ENCODE peak calls at places on chromosomes 3 and 15, in four cellular contexts. H is H1, I is Karpas-422, Z is GM23338. F is an unnamed sample.

GRCh38 chr3:148758303-148758884 is 60.7 kb downstream of the AGTR1 start:
- DNase-seq in H (no peak), I (no peak), Z (no peak), F (no peak)

GRCh38 chr15:77295446-77295845 is 124.5 kb downstream of the PEAK1 start:
- DNase-seq in H (no peak), I (no peak), Z (no peak), F (no peak)

GRCh38 chr15:30922469-30923311 is 19.0 kb downstream of the FAN1 start:
- DNase-seq in H (peak; percentile 58), I (no peak), Z (peak; percentile 96), F (no peak)

GRCh38 chr15:44554934-44555723 is 18.2 kb downstream of the EIF3J start:
- DNase-seq in H (no peak), I (no peak), Z (no peak), F (no peak)

GRCh38 chr15:44710236-44711088 is 661 bp downstream of the PATL2 start:
- DNase-seq in H (no peak), I (peak; percentile 87), Z (peak; percentile 40), F (peak; percentile 76)

GRCh38 chr15:82854554-82854953 is 45.1 kb downstream of the WHAMM start:
- DNase-seq in H (no peak), I (no peak), Z (no peak), F (no peak)

GRCh38 chr15:35117508-35118280 is 32.6 kb upstream of the NANOGP8 start:
- DNase-seq in H (no peak), I (no peak), Z (no peak), F (no peak)

GRCh38 chr15:40272713-40273056 is 10.2 kb downstream of the ANKRD63 start:
- DNase-seq in H (no peak), I (peak; percentile 60), Z (no peak), F (peak; percentile 35)

GRCh38 chr3:40895109-40895508 is 304.2 kb upstream of the CTNNB1 start:
- DNase-seq in H (no peak), I (no peak), Z (no peak), F (no peak)

GRCh38 chr3:52714335-52715302 is 8.7 kb downstream of the SPCS1 start:
- DNase-seq in H (peak; percentile 96), I (no peak), Z (peak; percentile 95), F (no peak)

GRCh38 chr3:125079675-125080045 is 23.9 kb upstream of the HEG1 start:
- DNase-seq in H (no peak), I (no peak), Z (no peak), F (no peak)

GRCh38 chr15:70018646-70019600 is 78.8 kb downstream of the TLE3 start:
- DNase-seq in H (no peak), I (no peak), Z (no peak), F (peak; percentile 83)

GRCh38 chr3:149332781-149333517 is 487 bp downstream of the TM4SF18 start:
- DNase-seq in H (no peak), I (no peak), Z (peak; percentile 13), F (no peak)

GRCh38 chr3:69749461-69749860 is 10.2 kb downstream of the MITF start:
- DNase-seq in H (no peak), I (no peak), Z (no peak), F (no peak)

GRCh38 chr3:23764407-23764806 is 41.3 kb upstream of the UBE2E1 start:
- DNase-seq in H (no peak), I (no peak), Z (no peak), F (no peak)

GRCh38 chr15:45638641-45639040 is 3.8 kb downstream of the SQOR start:
- DNase-seq in H (no peak), I (no peak), Z (no peak), F (no peak)

GRCh38 chr3:111715911-111716523 is 120.9 kb upstream of the ZBED2 start:
- DNase-seq in H (peak; percentile 59), I (peak; percentile 64), Z (peak; percentile 57), F (peak; percentile 58)

GRCh38 chr15:86624261-86625036 is 544.8 kb downstream of the AGBL1 start:
- DNase-seq in H (peak; percentile 58), I (peak; percentile 51), Z (peak; percentile 86), F (peak; percentile 1)

GRCh38 chr3:170896781-170897180 is 11.7 kb downstream of the EIF5A2 start:
- DNase-seq in H (no peak), I (no peak), Z (no peak), F (no peak)

GRCh38 chr3:196274585-196274984 is 12.9 kb downstream of the PCYT1A start:
- DNase-seq in H (no peak), I (peak; percentile 91), Z (no peak), F (no peak)

GRCh38 chr3:13301295-13301987 is 118.7 kb downstream of the NUP210 start:
- DNase-seq in H (peak; percentile 74), I (peak; percentile 89), Z (peak; percentile 95), F (no peak)

GRCh38 chr3:2783261-2783660 is 326.9 kb downstream of the IL5RA start:
- DNase-seq in H (no peak), I (no peak), Z (peak; percentile 9), F (no peak)

GRCh38 chr15:93943607-93944006 is 287.8 kb upstream of the MCTP2 start:
- DNase-seq in H (no peak), I (no peak), Z (no peak), F (no peak)

GRCh38 chr15:90638963-90639362 is 78.2 kb upstream of the BLM start:
- DNase-seq in H (no peak), I (no peak), Z (no peak), F (no peak)

GRCh38 chr3:124731760-124732159 is 1.5 kb downstream of the UMPS start:
- DNase-seq in H (no peak), I (no peak), Z (no peak), F (no peak)

GRCh38 chr15:90780916-90781315 is 63.8 kb downstream of the BLM start:
- DNase-seq in H (no peak), I (no peak), Z (no peak), F (peak; percentile 69)

GRCh38 chr15:79244876-79245275 is 37.6 kb upstream of the ANKRD34C start:
- DNase-seq in H (no peak), I (no peak), Z (no peak), F (no peak)

GRCh38 chr3:87733671-87734367 is 325.0 kb downstream of the CGGBP1 start:
- DNase-seq in H (no peak), I (no peak), Z (peak; percentile 81), F (no peak)

GRCh38 chr3:14405120-14405885 is 2.9 kb downstream of the SLC6A6 start:
- DNase-seq in H (no peak), I (no peak), Z (no peak), F (no peak)

GRCh38 chr3:14407203-14407602 is 4.8 kb downstream of the SLC6A6 start:
- DNase-seq in H (no peak), I (peak; percentile 58), Z (no peak), F (peak; percentile 74)

GRCh38 chr3:14406762-14407161 is 4.4 kb downstream of the SLC6A6 start:
- DNase-seq in H (no peak), I (no peak), Z (no peak), F (no peak)

GRCh38 chr3:14405886-14406238 is 3.5 kb downstream of the SLC6A6 start:
- DNase-seq in H (no peak), I (no peak), Z (no peak), F (no peak)

DNA sequence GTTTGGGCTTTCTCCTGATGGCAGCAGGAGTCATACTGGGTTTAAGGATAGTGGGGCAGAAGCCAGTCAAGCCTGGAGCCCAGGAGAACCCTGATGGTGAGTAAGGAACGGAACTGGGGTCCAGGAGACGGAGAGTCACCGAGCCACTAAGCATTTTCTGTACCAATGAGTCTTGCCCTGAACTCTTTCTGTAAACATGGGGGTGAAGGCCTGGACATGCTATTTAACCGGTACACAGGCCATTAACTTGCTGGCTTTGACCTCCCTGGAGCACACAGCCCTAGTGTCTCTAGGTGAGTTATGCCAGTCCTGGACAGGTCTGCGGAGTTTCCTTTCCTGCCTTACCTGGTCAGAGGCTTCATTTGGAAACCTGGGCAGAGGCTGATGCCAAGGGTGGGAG is 3.9 kb downstream of the SLC6A6 start:
- DNase-seq in H (no peak), I (no peak), Z (no peak), F (no peak)
- H4K20me1 ChIP-seq in H (peaks cover 43% of the 10 kb centered on the region), I (peaks cover 44% of the 10 kb centered on the region), Z (peaks cover 54% of the 10 kb centered on the region), F (peaks cover 42% of the 10 kb centered on the region)

GRCh38 chr15:76071816-76072215 is 12.0 kb downstream of the TMEM266 start:
- DNase-seq in H (no peak), I (no peak), Z (no peak), F (no peak)

GRCh38 chr15:76075060-76075459 is 15.3 kb downstream of the TMEM266 start:
- DNase-seq in H (no peak), I (no peak), Z (no peak), F (no peak)

GRCh38 chr15:76078285-76078863 is 18.6 kb downstream of the TMEM266 start:
- DNase-seq in H (no peak), I (no peak), Z (no peak), F (no peak)

GRCh38 chr15:76073554-76073953 is 13.8 kb downstream of the TMEM266 start:
- DNase-seq in H (no peak), I (no peak), Z (no peak), F (no peak)
- H3K4me3 ChIP-seq in H (no peak overlapping the region), I (no peak overlapping the region), Z (no peak overlapping the region), F (no peak overlapping the region)

DNA sequence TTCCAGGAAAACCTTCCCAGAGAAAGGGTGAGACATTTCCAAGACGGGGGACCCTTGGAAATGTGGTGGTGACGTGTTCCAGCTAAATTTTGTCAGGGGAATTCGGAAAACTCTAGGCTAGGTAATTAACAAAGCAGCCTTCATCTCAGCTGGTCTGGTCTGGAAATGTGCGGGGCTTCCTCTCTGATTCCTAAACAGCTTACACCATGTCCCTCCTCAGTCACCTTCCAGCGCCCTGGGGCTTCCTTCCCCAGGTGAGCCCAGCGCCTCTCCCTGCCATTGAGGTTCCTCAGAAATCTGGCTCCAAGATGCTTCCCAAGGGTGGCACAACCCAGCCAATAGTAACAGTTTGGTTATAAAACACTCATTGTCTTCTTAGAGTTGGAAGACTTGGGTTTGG is 571 bp downstream of the ACAD9 start:
- DNase-seq in H (no peak), I (peak; percentile 49), Z (no peak), F (peak; percentile 25)
- H4K20me1 ChIP-seq in H (peaks cover 3% of the 10 kb centered on the region), I (no peaks in the 10 kb centered on the region), Z (no peaks in the 10 kb centered on the region), F (no peaks in the 10 kb centered on the region)

GRCh38 chr3:11136116-11136515 is 18.2 kb upstream of the HRH1 start:
- DNase-seq in H (no peak), I (no peak), Z (no peak), F (no peak)

GRCh38 chr3:11138371-11138770 is 15.9 kb upstream of the HRH1 start:
- DNase-seq in H (no peak), I (no peak), Z (no peak), F (no peak)

GRCh38 chr3:11137627-11137959 is 16.7 kb upstream of the HRH1 start:
- DNase-seq in H (no peak), I (no peak), Z (no peak), F (no peak)

GRCh38 chr3:11134794-11135193 is 19.5 kb upstream of the HRH1 start:
- DNase-seq in H (no peak), I (no peak), Z (no peak), F (no peak)

DNA sequence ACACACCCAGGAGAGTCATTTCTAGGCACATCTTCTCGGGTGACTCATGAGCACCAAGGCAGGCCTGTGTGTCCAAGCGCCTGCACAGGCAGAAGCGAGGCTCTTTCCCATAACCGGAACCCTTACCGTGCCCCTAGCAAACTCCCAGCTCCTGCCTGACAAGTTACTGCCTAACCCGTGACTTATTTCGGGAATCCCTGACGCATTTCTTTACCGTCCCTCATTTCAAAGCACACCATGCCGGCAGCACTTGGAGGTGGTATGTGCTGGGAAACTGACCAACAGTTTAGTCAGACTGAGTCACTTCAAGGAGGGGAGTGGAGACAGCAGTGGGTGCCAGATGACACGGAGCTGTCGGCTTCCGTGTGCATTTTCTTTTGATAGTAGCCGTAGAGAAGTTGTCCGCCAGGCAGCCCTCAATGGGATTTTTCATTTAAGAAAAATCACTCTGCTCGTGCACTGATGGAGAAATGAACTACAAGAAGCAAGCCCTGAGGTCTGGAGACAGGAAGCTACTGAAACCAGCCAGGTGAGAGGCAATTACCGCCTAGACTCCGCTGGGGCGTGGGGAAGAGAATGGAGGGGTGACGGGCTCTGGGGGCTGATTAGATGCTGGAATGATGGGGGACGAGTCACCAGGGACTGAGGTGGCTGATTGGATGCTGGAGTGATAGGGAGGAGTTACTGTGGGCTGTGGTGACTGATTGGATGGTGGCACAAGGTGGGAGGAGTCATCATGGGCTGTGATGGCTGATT is 17.2 kb upstream of the HRH1 start:
- DNase-seq in H (no peak), I (peak; percentile 61), Z (peak; percentile 55), F (no peak)
- H3K4me3 ChIP-seq in H (no peak overlapping the region), I (no peak overlapping the region), Z (no peak overlapping the region), F (no peak overlapping the region)

F was measured in OCI-LY7.